ENCODE peak calls at places on chromosome 15, in six cellular contexts. X, A, Z, K, V and U are unnamed samples.

GRCh38 chr15:80599359-80599758 is 95.8 kb upstream of the ABHD17C start:
- DNase-seq in X (no peak), A (peak), Z (peak), K (no peak), V (peak), U (peak)

GRCh38 chr15:48962662-48963523 is 826 bp downstream of the SHC4 start:
- DNase-seq in X (peak), A (peak), Z (peak), K (no peak), V (no peak), U (no peak)

GRCh38 chr15:67833504-67834248 is 6.2 kb downstream of the RNU6-1 start:
- DNase-seq in X (peak), A (no peak), Z (no peak), K (no peak), V (peak), U (no peak)

GRCh38 chr15:53586815-53587214 is 172.6 kb downstream of the WDR72 start:
- DNase-seq in X (peak), A (peak), Z (peak), K (peak), V (peak), U (no peak)

GRCh38 chr15:67563092-67563491 is 20.6 kb downstream of the MAP2K5 start:
- DNase-seq in X (no peak), A (no peak), Z (no peak), K (no peak), V (no peak), U (no peak)

GRCh38 chr15:87871130-87871737 is 385.3 kb downstream of the NTRK3 start:
- DNase-seq in X (no peak), A (peak), Z (no peak), K (no peak), V (no peak), U (no peak)

GRCh38 chr15:58684751-58685150 is 64.8 kb downstream of the ADAM10 start:
- DNase-seq in X (no peak), A (no peak), Z (no peak), K (no peak), V (no peak), U (no peak)

GRCh38 chr15:34665498-34666116 is 82.2 kb upstream of the GOLGA8B start:
- DNase-seq in X (no peak), A (no peak), Z (no peak), K (no peak), V (no peak), U (no peak)

GRCh38 chr15:99320374-99321215 is 69.3 kb downstream of the LRRC28 start:
- DNase-seq in X (no peak), A (no peak), Z (peak), K (no peak), V (no peak), U (no peak)

GRCh38 chr15:36756707-36757106 is 177.3 kb downstream of the CDIN1 start:
- DNase-seq in X (no peak), A (no peak), Z (no peak), K (no peak), V (no peak), U (no peak)

GRCh38 chr15:78697449-78697848 is 56.4 kb upstream of the CHRNB4 start:
- DNase-seq in X (no peak), A (no peak), Z (no peak), K (no peak), V (no peak), U (no peak)

GRCh38 chr15:66720206-66721010 is 18.4 kb downstream of the SMAD6 start:
- DNase-seq in X (peak), A (peak), Z (peak), K (no peak), V (peak), U (no peak)

GRCh38 chr15:57205027-57205855 is 171.1 kb upstream of the CGNL1 start:
- DNase-seq in X (no peak), A (no peak), Z (no peak), K (no peak), V (no peak), U (no peak)

GRCh38 chr15:35746121-35746520 is 200.2 kb upstream of the DPH6 start:
- DNase-seq in X (no peak), A (no peak), Z (peak), K (no peak), V (no peak), U (no peak)

GRCh38 chr15:40306908-40307307 is 827 bp downstream of the PLCB2 start:
- DNase-seq in X (peak), A (no peak), Z (no peak), K (no peak), V (no peak), U (no peak)

GRCh38 chr15:58484794-58485600 is 53.2 kb downstream of the LIPC start:
- DNase-seq in X (no peak), A (no peak), Z (no peak), K (no peak), V (no peak), U (no peak)

GRCh38 chr15:70098461-70099166 is 897 bp upstream of the TLE3 start:
- DNase-seq in X (peak), A (peak), Z (peak), K (peak), V (peak), U (no peak)

GRCh38 chr15:99552111-99552510 is 13.7 kb upstream of the MEF2A start:
- DNase-seq in X (no peak), A (no peak), Z (no peak), K (no peak), V (no peak), U (no peak)

GRCh38 chr15:85477730-85478129 is 97.3 kb downstream of the AKAP13 start:
- DNase-seq in X (no peak), A (peak), Z (peak), K (no peak), V (peak), U (peak)

GRCh38 chr15:91234759-91235158 is 134.7 kb downstream of the SV2B start:
- DNase-seq in X (no peak), A (no peak), Z (no peak), K (no peak), V (no peak), U (no peak)

GRCh38 chr15:66131831-66132230 is 121.7 kb downstream of the MEGF11 start:
- DNase-seq in X (no peak), A (no peak), Z (no peak), K (no peak), V (no peak), U (no peak)

GRCh38 chr15:94053626-94054025 is 177.7 kb upstream of the MCTP2 start:
- DNase-seq in X (no peak), A (no peak), Z (no peak), K (no peak), V (no peak), U (no peak)

GRCh38 chr15:29968099-29968892 is 114.5 kb upstream of the GOLGA8J start:
- DNase-seq in X (no peak), A (no peak), Z (peak), K (no peak), V (peak), U (no peak)

GRCh38 chr15:55993111-55993803 is at the start of gene NEDD4:
- DNase-seq in X (peak), A (peak), Z (peak), K (peak), V (peak), U (peak)

GRCh38 chr15:40075298-40076044 is 33.2 kb downstream of the BMF start:
- DNase-seq in X (no peak), A (no peak), Z (no peak), K (no peak), V (no peak), U (no peak)

GRCh38 chr15:29018406-29018805 is 132.6 kb downstream of the APBA2 start:
- DNase-seq in X (no peak), A (no peak), Z (no peak), K (no peak), V (no peak), U (no peak)

GRCh38 chr15:79329186-79329611 is 18.3 kb downstream of the TMED3 start:
- DNase-seq in X (no peak), A (peak), Z (peak), K (no peak), V (peak), U (peak)

GRCh38 chr15:70053703-70054229 is 44.0 kb downstream of the TLE3 start:
- DNase-seq in X (no peak), A (no peak), Z (no peak), K (no peak), V (no peak), U (no peak)

GRCh38 chr15:33292718-33293307 is 18.0 kb upstream of the RYR3 start:
- DNase-seq in X (peak), A (peak), Z (peak), K (peak), V (peak), U (no peak)

GRCh38 chr15:51647128-51647562 is 24.6 kb upstream of the DMXL2 start:
- DNase-seq in X (no peak), A (peak), Z (peak), K (no peak), V (no peak), U (no peak)

GRCh38 chr15:90201944-90202375 is 830 bp downstream of the SEMA4B start:
- DNase-seq in X (no peak), A (no peak), Z (no peak), K (no peak), V (no peak), U (no peak)
- H3K27ac ChIP-seq in X (peak), A (no peak), Z (peak), K (peak), V (peak), U (peak)

DNA sequence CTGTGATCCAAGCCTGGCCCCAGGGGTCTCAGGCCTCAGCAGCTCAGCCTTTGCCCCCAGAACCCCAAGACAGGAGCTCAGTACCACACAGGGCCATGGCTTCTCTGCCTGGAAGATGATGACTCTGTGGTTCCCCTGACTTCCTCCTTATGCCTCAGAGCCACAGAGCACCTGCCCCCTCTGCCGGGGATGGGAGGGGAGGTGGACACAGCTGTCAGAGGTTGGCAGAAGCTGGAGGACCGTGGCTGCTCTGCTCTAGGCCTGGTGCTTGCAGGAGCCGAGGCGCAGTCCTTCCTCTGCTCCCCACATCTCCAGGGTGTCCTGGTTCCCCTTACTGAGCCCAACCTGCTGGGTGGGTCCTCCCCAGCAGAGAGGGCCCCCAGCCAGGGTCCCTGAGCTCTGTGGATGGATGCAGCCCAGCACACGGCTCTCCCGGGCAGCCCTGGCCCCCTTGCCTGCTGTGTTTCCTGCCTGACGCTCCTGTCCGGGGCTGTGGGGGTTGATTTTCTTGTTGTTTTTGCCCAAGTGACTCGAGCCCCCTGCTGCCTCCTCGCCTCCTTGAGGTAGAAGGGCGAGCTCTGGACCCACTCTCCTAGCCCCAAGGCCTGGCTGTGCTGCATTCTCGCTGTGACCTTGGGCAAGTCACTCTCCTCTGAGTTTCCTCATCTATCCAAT is 36.6 kb downstream of the PSTPIP1 start:
- DNase-seq in X (peak), A (no peak), Z (no peak), K (no peak), V (no peak), U (no peak)
- H3K27ac ChIP-seq in X (no peak), A (no peak), Z (no peak), K (no peak), V (no peak), U (no peak)

DNA sequence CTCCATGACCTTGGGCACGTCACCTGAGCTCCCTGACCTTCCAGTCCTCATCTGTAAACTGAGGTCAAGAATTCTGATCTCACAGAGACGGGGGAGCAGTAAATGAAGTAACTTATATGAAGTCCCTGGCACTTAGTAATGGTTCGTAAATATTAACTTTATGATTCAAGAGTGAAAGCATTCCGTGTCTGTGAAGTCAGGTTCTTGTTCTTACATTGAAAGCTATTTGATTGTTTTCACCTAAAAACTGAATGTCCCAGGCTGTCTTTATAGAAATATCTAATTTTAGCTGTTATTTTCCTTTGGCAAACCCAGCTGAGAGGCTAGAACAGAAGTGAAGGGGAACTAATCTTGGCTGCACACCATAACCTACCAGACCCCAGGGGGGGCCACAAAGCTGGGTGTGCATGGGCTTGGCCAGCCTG is 84.5 kb downstream of the CHSY1 start:
- DNase-seq in X (no peak), A (no peak), Z (no peak), K (no peak), V (no peak), U (no peak)
- H3K27ac ChIP-seq in X (no peak), A (peak), Z (peak), K (peak), V (no peak), U (peak)

GRCh38 chr15:45168751-45169551 is 18.8 kb downstream of the SHF start:
- DNase-seq in X (no peak), A (no peak), Z (no peak), K (no peak), V (no peak), U (no peak)

GRCh38 chr15:45166792-45167630 is 20.8 kb downstream of the SHF start:
- DNase-seq in X (peak), A (peak), Z (peak), K (peak), V (peak), U (no peak)

GRCh38 chr15:45169608-45170480 is 17.9 kb downstream of the SHF start:
- DNase-seq in X (no peak), A (no peak), Z (no peak), K (no peak), V (no peak), U (no peak)

GRCh38 chr15:45167631-45168205 is 20.0 kb downstream of the SHF start:
- DNase-seq in X (no peak), A (no peak), Z (no peak), K (no peak), V (no peak), U (no peak)

GRCh38 chr15:45168286-45168685 is 19.5 kb downstream of the SHF start:
- DNase-seq in X (no peak), A (no peak), Z (no peak), K (no peak), V (no peak), U (no peak)
- H3K27ac ChIP-seq in X (peak), A (no peak), Z (no peak), K (no peak), V (no peak), U (no peak)